ENCODE peak calls at places on chromosomes 16 and 17, in seven cellular contexts. Y, A, N, R, Z, H and V are unnamed samples.

GRCh38 chr16:27489906-27490305 is 59.8 kb downstream of the GTF3C1 start:
- DNase-seq in N (no peak), H (no peak), R (no peak), Y (no peak), A (no peak), Z (no peak), V (no peak)

GRCh38 chr17:65307366-65308316 is 170.5 kb downstream of the RGS9 start:
- DNase-seq in R (no peak), Z (no peak), A (no peak), H (no peak), N (no peak), Y (no peak), V (no peak)

GRCh38 chr16:10688726-10689125 is 6.0 kb downstream of the TEKT5 start:
- DNase-seq in N (no peak), H (no peak), R (no peak), A (no peak), Z (no peak), Y (no peak), V (no peak)

GRCh38 chr16:29290631-29291247 is 115.8 kb downstream of the NPIPB11 start:
- DNase-seq in Y (no peak), N (peak; percentile 85), R (peak; percentile 81), A (peak; percentile 80), Z (peak; percentile 49), H (peak; percentile 44), V (peak; percentile 91)

GRCh38 chr16:4471869-4472268 is 2.6 kb downstream of the NMRAL1 start:
- DNase-seq in R (no peak), H (no peak), Z (no peak), N (no peak), Y (no peak), A (no peak), V (no peak)

GRCh38 chr17:2064980-2065785 is 10.3 kb downstream of the HIC1 start:
- DNase-seq in H (no peak), Y (peak; percentile 66), R (no peak), N (no peak), A (no peak), Z (no peak), V (peak; percentile 78)

GRCh38 chr17:3038941-3039340 is 24.5 kb downstream of the OR1D5 start:
- DNase-seq in A (no peak), N (no peak), Y (no peak), H (no peak), Z (no peak), R (no peak), V (no peak)

GRCh38 chr16:25126820-25127232 is 15.3 kb downstream of the LCMT1 start:
- DNase-seq in R (no peak), N (no peak), A (peak; percentile 35), H (no peak), Y (no peak), Z (no peak), V (peak; percentile 39)

GRCh38 chr17:45427181-45427835 is 5.4 kb downstream of the ARHGAP27 start:
- DNase-seq in N (no peak), H (no peak), Y (peak; percentile 23), A (no peak), R (no peak), Z (no peak), V (no peak)

GRCh38 chr17:47063475-47063874 is 84.4 kb upstream of the RPRML start:
- DNase-seq in Z (no peak), A (no peak), R (no peak), N (no peak), Y (no peak), H (no peak), V (no peak)

GRCh38 chr16:75010427-75010826 is 11.6 kb downstream of the ZNRF1 start:
- DNase-seq in R (no peak), Y (no peak), N (no peak), Z (no peak), A (no peak), H (no peak), V (no peak)

GRCh38 chr17:73429440-73430164 is 117.8 kb upstream of the CDC42EP4 start:
- DNase-seq in R (peak; percentile 62), N (peak; percentile 20), H (peak; percentile 7), Y (peak; percentile 96), A (peak; percentile 59), Z (peak; percentile 46), V (peak; percentile 91)
- TF ChIP-seq SIN3A in R (no peak), N (no peak), H (no peak), Y (no peak), A (no peak), Z (no peak), V (no peak)

GRCh38 chr17:27631409-27631755 is 394 bp downstream of the LGALS9 start:
- DNase-seq in H (no peak), N (no peak), Z (no peak), A (no peak), Y (no peak), R (no peak), V (no peak)
- TF ChIP-seq SIN3A in H (no peak), N (no peak), Z (no peak), A (no peak), Y (no peak), R (no peak), V (no peak)

GRCh38 chr16:80802129-80802528 is 2.3 kb downstream of the CDYL2 start:
- DNase-seq in H (no peak), Y (no peak), Z (no peak), R (no peak), A (no peak), N (no peak), V (no peak)

GRCh38 chr16:80804451-80805383 is at the start of gene CDYL2:
- DNase-seq in H (no peak), A (no peak), Z (no peak), Y (peak; percentile 78), N (no peak), R (no peak), V (peak; percentile 36)

GRCh38 chr16:80804061-80804450 is 342 bp downstream of the CDYL2 start:
- DNase-seq in N (no peak), Z (no peak), R (no peak), H (no peak), A (peak; percentile 6), Y (no peak), V (no peak)

GRCh38 chr16:80802902-80803301 is 1.5 kb downstream of the CDYL2 start:
- DNase-seq in A (no peak), Y (no peak), R (no peak), N (no peak), H (no peak), Z (no peak), V (no peak)

DNA sequence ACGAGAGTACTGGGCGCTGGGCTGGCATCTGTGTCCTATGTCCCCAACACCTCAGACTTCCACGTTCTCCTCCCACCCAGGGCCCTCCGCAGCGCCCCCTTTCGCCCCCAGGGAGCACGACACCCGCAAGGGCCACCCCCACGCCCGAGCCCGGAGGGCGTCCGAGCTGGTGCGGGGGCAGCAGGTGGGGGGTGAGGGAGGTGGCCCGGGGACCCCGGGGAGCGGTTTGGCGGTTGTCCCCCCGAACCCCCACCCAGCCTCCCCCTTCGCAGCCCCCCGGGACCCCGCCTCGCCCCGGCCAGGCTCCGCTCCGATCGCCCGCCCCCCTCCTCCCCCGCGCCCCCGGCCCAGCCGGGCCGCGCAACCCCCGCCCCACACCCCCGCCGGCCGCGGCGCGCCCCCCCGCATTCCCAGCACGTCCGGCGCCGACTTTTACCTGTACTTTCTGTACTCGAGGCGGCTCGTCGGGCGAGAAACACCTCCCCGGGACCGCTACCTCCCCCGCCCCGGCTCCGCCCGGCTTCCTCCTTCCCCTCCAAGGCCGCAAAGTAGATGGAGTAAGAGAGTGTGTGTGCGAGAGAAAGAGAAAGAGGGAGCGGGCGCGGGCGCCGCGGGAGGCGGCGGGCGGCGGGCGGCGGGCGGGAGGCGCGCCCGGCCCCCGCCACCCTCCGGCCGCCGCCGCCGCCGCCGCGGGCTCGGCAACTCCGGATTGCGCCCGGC is 897 bp downstream of the CDYL2 start:
- DNase-seq in Y (peak; percentile 66), N (no peak), A (no peak), H (no peak), R (no peak), Z (no peak), V (no peak)
- TF ChIP-seq SIN3A in Y (no peak), N (no peak), A (no peak), H (no peak), R (no peak), Z (no peak), V (no peak)

GRCh38 chr16:56950455-56950854 is 11.3 kb upstream of the CETP start:
- DNase-seq in H (no peak), Z (no peak), R (no peak), A (no peak), Y (no peak), N (no peak), V (no peak)

GRCh38 chr16:56948234-56948633 is 13.5 kb upstream of the CETP start:
- DNase-seq in H (no peak), Y (no peak), N (no peak), R (no peak), A (no peak), Z (no peak), V (no peak)

GRCh38 chr16:56953006-56953405 is 8.7 kb upstream of the CETP start:
- DNase-seq in Y (no peak), N (no peak), Z (no peak), A (no peak), R (no peak), H (no peak), V (no peak)

GRCh38 chr16:56950051-56950450 is 11.7 kb upstream of the CETP start:
- DNase-seq in A (no peak), H (no peak), R (no peak), Z (no peak), Y (no peak), N (no peak), V (no peak)

DNA sequence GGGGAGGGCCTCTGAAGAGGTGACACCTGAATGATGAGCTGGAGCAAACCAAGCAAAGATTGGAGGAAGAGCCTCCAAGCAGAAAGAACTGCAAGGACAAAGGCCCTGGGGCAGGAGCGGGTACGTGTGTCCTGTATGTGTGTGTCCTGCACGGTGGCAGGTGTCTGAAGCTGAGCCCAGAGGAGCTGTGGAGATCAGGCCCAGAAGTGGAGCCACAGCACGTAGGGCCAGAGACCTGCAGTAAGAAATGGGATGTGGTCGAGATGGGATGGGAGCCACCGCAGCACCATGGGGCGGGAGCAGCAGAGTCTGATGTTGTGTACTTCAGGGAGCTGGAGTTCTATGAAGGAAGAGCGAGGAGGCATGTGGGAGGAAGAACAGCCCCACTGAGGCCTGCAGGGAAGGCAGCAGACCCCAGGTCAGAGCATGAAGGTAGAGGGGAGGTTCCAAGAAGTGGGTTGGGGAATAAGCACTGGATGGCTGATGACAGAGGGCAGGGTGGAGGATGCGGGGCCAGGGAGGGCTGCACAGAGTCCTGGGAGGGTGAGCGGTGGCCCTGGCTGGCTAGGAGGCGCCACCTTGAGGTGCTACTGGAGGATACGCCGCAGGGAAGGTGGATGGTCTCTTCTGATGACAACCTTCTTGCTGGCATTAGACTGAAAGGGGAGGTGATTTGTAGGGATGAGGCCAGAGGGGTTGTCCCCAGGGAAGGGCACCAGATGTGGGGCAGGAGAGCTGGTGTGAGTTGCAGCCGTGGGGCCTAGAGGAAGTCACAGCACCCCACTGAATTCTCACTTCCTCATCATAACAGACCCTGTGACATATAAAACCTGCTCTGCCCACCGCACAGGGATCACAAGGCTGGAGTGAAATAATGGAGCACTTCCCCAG is 10.6 kb upstream of the CETP start:
- DNase-seq in Y (peak; percentile 82), R (no peak), A (peak; percentile 61), N (no peak), H (no peak), Z (no peak), V (peak; percentile 65)
- TF ChIP-seq SIN3A in Y (no peak), R (no peak), A (no peak), N (no peak), H (no peak), Z (no peak), V (no peak)